ENCODE peak calls at places on chromosome 14, in five cellular contexts. U is sigmoid colon, T is transverse colon, N is adrenal gland, J is H1. M is an unnamed sample.

GRCh38 chr14:56118611-56119181 is 485 bp downstream of the PELI2 start:
- DNase-seq in U (peak), T (peak), N (peak), J (no peak), M (peak)

GRCh38 chr14:99881011-99881410 is 87.8 kb downstream of the EML1 start:
- DNase-seq in U (peak), T (no peak), N (no peak), J (no peak), M (no peak)

GRCh38 chr14:73526036-73526984 is 10.6 kb upstream of the ACOT1 start:
- DNase-seq in U (peak), T (no peak), N (peak), J (no peak), M (no peak)

GRCh38 chr14:74945261-74945851 is 10.0 kb downstream of the PGF start:
- DNase-seq in U (peak), T (peak), N (no peak), J (peak), M (no peak)

GRCh38 chr14:37566811-37567371 is 28.2 kb downstream of the FOXA1 start:
- DNase-seq in U (no peak), T (no peak), N (no peak), J (no peak), M (no peak)

GRCh38 chr14:73865536-73866113 is 14.0 kb downstream of the PTGR2 start:
- DNase-seq in U (no peak), T (no peak), N (no peak), J (no peak), M (no peak)

GRCh38 chr14:74207943-74208342 is 31.3 kb upstream of the VSX2 start:
- DNase-seq in U (no peak), T (no peak), N (no peak), J (no peak), M (no peak)

GRCh38 chr14:89720741-89721315 is 233.7 kb downstream of the EFCAB11 start:
- DNase-seq in U (no peak), T (peak), N (peak), J (no peak), M (peak)

GRCh38 chr14:92613008-92613658 is 99.6 kb downstream of the RIN3 start:
- DNase-seq in U (no peak), T (peak), N (peak), J (peak), M (peak)

GRCh38 chr14:76926521-76927251 is 100.5 kb downstream of the LRRC74A start:
- DNase-seq in U (peak), T (no peak), N (no peak), J (no peak), M (no peak)

GRCh38 chr14:31969371-31969770 is 107.7 kb upstream of the ARHGAP5 start:
- DNase-seq in U (no peak), T (no peak), N (no peak), J (no peak), M (no peak)

GRCh38 chr14:101723061-101723595 is 38.4 kb upstream of the PPP2R5C start:
- DNase-seq in U (no peak), T (no peak), N (no peak), J (no peak), M (no peak)

GRCh38 chr14:22520786-22521185 is 68.2 kb downstream of the DAD1 start:
- DNase-seq in U (no peak), T (no peak), N (no peak), J (no peak), M (no peak)

GRCh38 chr14:29755311-29756052 is 172.2 kb downstream of the PRKD1 start:
- DNase-seq in U (no peak), T (no peak), N (peak), J (no peak), M (no peak)

GRCh38 chr14:61479746-61480502 is 158.5 kb downstream of the PRKCH start:
- DNase-seq in U (no peak), T (no peak), N (no peak), J (no peak), M (no peak)

GRCh38 chr14:61607570-61608244 is 87.6 kb upstream of the HIF1A start:
- DNase-seq in U (no peak), T (no peak), N (no peak), J (no peak), M (no peak)

GRCh38 chr14:83994020-83994419 is 1535.9 kb upstream of the FLRT2 start:
- DNase-seq in U (no peak), T (no peak), N (no peak), J (no peak), M (no peak)

GRCh38 chr14:59239030-59239429 is 50.6 kb downstream of the DAAM1 start:
- DNase-seq in U (no peak), T (no peak), N (no peak), J (no peak), M (no peak)

GRCh38 chr14:53953002-53953827 is 3.4 kb downstream of the BMP4 start:
- DNase-seq in U (peak), T (peak), N (peak), J (no peak), M (peak)
- TF ChIP-seq POLR2A in U (peak), T (peak), N (peak), J (no peak), M (no peak)

GRCh38 chr14:33931439-33931838 is 19.4 kb downstream of the EGLN3 start:
- DNase-seq in U (no peak), T (no peak), N (no peak), J (no peak), M (no peak)
- H3K27ac ChIP-seq in U (no peak), T (no peak), N (no peak), J (no peak), M (no peak)

GRCh38 chr14:91350483-91350812 is 67.2 kb downstream of the CCDC88C start:
- DNase-seq in U (no peak), T (no peak), N (no peak), J (no peak), M (peak)

GRCh38 chr14:91351508-91351853 is 66.1 kb downstream of the CCDC88C start:
- DNase-seq in U (no peak), T (no peak), N (no peak), J (no peak), M (peak)

GRCh38 chr14:91350813-91351507 is 66.7 kb downstream of the CCDC88C start:
- DNase-seq in U (no peak), T (no peak), N (no peak), J (no peak), M (peak)

GRCh38 chr14:91348861-91349465 is 68.7 kb downstream of the CCDC88C start:
- DNase-seq in U (no peak), T (no peak), N (no peak), J (no peak), M (peak)

DNA sequence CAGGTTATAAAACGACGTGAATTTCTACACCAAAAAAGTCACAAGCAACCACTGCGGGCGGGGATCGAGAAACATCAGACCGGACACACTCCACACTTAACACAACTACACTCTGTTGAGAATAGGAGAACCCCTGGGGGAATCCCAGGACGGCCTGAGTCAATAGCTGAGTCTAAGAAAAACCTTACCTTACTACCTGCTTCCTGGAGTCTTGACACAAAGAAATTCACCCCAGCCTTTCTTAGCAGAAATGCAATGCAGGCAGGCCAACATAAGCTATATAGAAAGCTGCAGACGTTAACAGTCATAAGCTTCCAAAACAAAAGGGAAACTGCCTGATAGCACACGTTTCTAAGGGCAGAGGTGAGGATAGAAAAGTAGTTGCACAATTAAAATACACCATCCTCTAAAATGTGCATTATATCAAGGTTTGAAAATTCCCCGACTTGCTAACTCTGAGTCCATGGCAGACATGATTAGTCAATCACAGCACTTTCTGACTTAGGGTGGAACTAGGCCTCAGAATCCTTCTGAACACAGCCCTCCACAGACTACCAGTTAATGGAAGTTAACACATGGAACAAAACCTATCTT is 68.0 kb downstream of the CCDC88C start:
- DNase-seq in U (no peak), T (no peak), N (no peak), J (no peak), M (peak)
- TF ChIP-seq POLR2A in U (no peak), T (no peak), N (no peak), J (no peak), M (no peak)

GRCh38 chr14:88613552-88614010 is 50.7 kb downstream of the ZC3H14 start:
- DNase-seq in U (no peak), T (no peak), N (peak), J (no peak), M (no peak)
- H3K27ac ChIP-seq in U (no peak), T (no peak), N (peak), J (no peak), M (peak)

GRCh38 chr14:24401810-24402702 is 3.3 kb downstream of the NYNRIN start:
- DNase-seq in U (peak), T (no peak), N (no peak), J (no peak), M (no peak)
- TF ChIP-seq POLR2A in U (no peak), T (no peak), N (no peak), J (no peak), M (no peak)

DNA sequence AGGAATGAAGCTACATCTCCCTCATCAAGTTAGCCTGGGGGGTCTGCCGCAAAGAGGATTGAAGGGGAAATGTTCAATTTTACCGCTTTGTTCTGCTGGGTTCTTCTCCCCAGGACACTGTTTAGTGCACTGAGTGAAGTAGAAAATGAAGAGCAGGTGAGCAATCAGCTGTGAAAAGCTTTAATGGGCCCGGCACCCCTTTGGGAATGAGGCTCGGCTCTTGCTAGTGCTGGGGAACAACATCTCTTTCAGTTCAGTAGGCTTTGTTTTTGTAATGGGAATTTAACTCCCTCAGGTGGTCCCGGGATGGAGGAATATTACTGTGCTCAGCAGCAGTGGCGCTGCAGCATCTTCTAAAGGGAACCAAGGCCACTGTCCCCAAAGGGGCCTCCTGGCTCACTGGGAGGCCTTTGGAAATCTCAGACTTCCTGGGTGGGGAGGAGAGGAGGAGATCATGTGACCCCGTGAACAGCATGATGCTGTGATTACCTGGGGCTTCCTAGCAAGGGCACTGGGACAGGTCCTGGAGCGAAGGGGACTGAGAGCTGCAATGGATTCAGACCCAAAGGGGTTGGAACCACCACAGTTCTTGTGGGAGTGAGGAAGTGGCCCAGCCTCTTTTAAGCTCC is 85.2 kb upstream of the MAX start:
- DNase-seq in U (no peak), T (no peak), N (no peak), J (peak), M (no peak)
- H3K27ac ChIP-seq in U (no peak), T (no peak), N (no peak), J (no peak), M (no peak)

GRCh38 chr14:98161366-98161765 is 1110.6 kb downstream of the BCL11B start:
- DNase-seq in U (no peak), T (no peak), N (no peak), J (no peak), M (no peak)
- TF ChIP-seq POLR2A in U (no peak), T (no peak), N (no peak), J (no peak), M (no peak)

GRCh38 chr14:102774391-102775153 is 2.7 kb upstream of the TRAF3 start:
- DNase-seq in U (no peak), T (peak), N (peak), J (peak), M (peak)

GRCh38 chr14:102778616-102779351 is 1.5 kb downstream of the TRAF3 start:
- DNase-seq in U (no peak), T (no peak), N (no peak), J (no peak), M (no peak)

GRCh38 chr14:102775855-102776760 is 1.1 kb upstream of the TRAF3 start:
- DNase-seq in U (no peak), T (peak), N (peak), J (no peak), M (peak)

GRCh38 chr14:102777711-102778615 is 714 bp downstream of the TRAF3 start:
- DNase-seq in U (no peak), T (peak), N (peak), J (no peak), M (peak)

DNA sequence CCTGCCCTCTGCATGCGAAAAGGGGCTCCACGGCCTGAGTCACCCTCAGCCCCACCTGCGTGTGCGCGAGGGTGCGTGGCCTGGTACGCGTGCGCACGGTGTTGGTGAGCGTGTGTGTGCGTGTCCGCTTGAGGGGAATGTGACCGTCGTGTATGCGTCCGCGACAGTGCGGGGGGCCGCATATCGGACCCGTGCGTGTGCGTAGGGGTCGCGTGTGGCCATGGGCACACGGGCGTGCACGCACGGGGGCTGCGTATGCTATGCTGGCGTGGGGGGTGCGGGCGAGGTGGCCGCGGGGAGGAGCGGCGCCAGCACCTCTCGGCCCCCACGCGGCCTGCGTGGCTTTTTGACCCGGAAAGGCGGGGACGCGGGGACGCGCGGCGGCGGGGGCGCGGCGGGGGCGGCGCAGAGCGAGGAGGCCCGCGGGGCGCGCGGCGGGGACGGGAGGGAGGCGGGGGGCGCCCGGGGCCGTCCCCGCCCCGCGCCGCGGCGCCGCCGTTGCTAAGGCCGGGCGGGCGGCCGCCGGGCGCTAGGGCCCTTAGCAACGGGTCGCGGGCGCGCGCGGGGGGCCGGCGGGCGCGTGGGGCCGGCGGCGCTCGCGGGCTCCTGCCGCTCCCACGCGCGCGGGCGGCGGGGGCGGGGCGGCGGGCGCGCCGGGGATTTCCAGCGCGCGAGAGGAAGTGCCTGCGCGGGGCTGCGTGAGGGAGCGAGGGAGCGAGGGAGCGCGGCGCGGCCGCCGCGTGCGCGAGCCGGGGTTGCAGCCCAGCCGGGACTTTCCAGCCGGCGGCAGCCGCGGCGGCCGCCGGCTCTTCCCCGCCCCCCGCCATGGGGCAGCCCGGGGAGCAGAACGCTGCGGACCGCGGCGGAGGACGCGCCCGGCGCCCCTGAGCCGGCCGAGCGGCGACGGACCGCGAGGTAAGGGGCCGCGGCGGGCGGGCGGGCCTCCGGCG is at the start of gene TRAF3:
- DNase-seq in U (peak), T (peak), N (peak), J (no peak), M (peak)
- H3K27ac ChIP-seq in U (peak), T (peak), N (peak), J (no peak), M (peak)

GRCh38 chr14:67517083-67517482 is 16.0 kb upstream of the PLEKHH1 start:
- DNase-seq in U (peak), T (peak), N (peak), J (no peak), M (no peak)
- TF ChIP-seq POLR2A in U (no peak), T (no peak), N (no peak), J (no peak), M (no peak)